ENCODE peak calls at places on chromosomes 11 and 22, in ten cellular contexts. R, M, F, Q, C, I, Y, J, V and L are unnamed samples.

GRCh38 chr11:102153082-102153481 is 42.8 kb downstream of the YAP1 start:
- DNase-seq in R (no peak), M (no peak), J (no peak), Y (no peak), C (no peak), F (no peak), V (no peak), Q (no peak), I (no peak), L (no peak)

GRCh38 chr11:59174664-59175033 is 2.7 kb downstream of the DTX4 start:
- DNase-seq in R (peak), M (no peak), C (no peak), J (no peak), I (no peak), Q (no peak), Y (no peak), V (peak), F (no peak), L (peak)

GRCh38 chr11:67118059-67118766 is 850 bp upstream of the KDM2A start:
- DNase-seq in C (peak), J (peak), Y (no peak), M (no peak), I (peak), F (peak), Q (peak), V (peak), R (peak), L (peak)

GRCh38 chr11:113401718-113402117 is 14.1 kb downstream of the ANKK1 start:
- DNase-seq in Q (no peak), F (peak), C (no peak), Y (no peak), R (no peak), I (peak), J (no peak), M (peak), V (peak), L (no peak)

GRCh38 chr22:33034753-33035152 is 23.4 kb downstream of the SYN3 start:
- DNase-seq in Q (no peak), J (no peak), M (no peak), V (peak), C (no peak), R (no peak), F (no peak), I (no peak), Y (no peak), L (no peak)

GRCh38 chr11:75476716-75477613 is 44.0 kb upstream of the KLHL35 start:
- DNase-seq in R (no peak), C (no peak), M (no peak), V (peak), J (no peak), I (no peak), F (no peak), Y (no peak), Q (peak), L (no peak)

GRCh38 chr11:76291576-76292526 is 85.5 kb upstream of the WNT11 start:
- DNase-seq in V (no peak), C (no peak), Y (no peak), Q (peak), J (no peak), M (no peak), R (no peak), I (peak), F (no peak), L (no peak)

GRCh38 chr11:10597877-10598341 is 29.4 kb upstream of the LYVE1 start:
- DNase-seq in M (no peak), C (no peak), R (no peak), F (no peak), Q (no peak), V (no peak), Y (no peak), J (no peak), I (no peak), L (no peak)

GRCh38 chr11:123060265-123061000 is 1.5 kb downstream of the HSPA8 start:
- DNase-seq in C (no peak), V (no peak), M (no peak), I (no peak), J (no peak), Y (no peak), Q (no peak), F (no peak), R (no peak), L (no peak)

GRCh38 chr11:5624489-5625278 is at the start of gene TRIM34:
- DNase-seq in R (peak), J (peak), M (no peak), I (no peak), V (peak), C (peak), Y (peak), Q (peak), F (peak), L (peak)

GRCh38 chr11:19027829-19028595 is 32.5 kb downstream of the MRGPRX2 start:
- DNase-seq in F (no peak), Y (no peak), R (no peak), J (no peak), V (no peak), I (no peak), Q (no peak), M (no peak), C (no peak), L (no peak)

GRCh38 chr11:14422052-14422813 is 63.2 kb upstream of the RRAS2 start:
- DNase-seq in Q (peak), F (peak), R (no peak), V (peak), I (peak), C (no peak), J (no peak), Y (no peak), M (no peak), L (no peak)

GRCh38 chr11:133082851-133083488 is 449.3 kb downstream of the OPCML start:
- DNase-seq in F (peak), M (peak), I (peak), V (peak), Q (peak), R (peak), J (no peak), Y (peak), C (peak), L (peak)

GRCh38 chr22:47067331-47067890 is 305.0 kb downstream of the TBC1D22A start:
- DNase-seq in M (no peak), Q (no peak), I (no peak), R (no peak), Y (no peak), V (no peak), F (no peak), J (no peak), C (no peak), L (no peak)

GRCh38 chr11:77201991-77202841 is 74.2 kb downstream of the MYO7A start:
- DNase-seq in V (no peak), F (no peak), C (no peak), M (no peak), Y (no peak), I (no peak), J (peak), R (no peak), Q (no peak), L (peak)

GRCh38 chr22:42584364-42584940 is 30.2 kb downstream of the POLDIP3 start:
- DNase-seq in M (no peak), V (no peak), C (no peak), F (no peak), I (no peak), R (no peak), Q (no peak), J (no peak), Y (no peak), L (no peak)

GRCh38 chr22:38868886-38869381 is 3.1 kb downstream of the CBX6 start:
- DNase-seq in J (peak), M (peak), Y (peak), F (peak), Q (peak), C (peak), I (peak), R (peak), V (peak), L (peak)

GRCh38 chr11:19284881-19285280 is 44.1 kb upstream of the E2F8 start:
- DNase-seq in C (no peak), Y (no peak), V (no peak), M (no peak), I (no peak), Q (no peak), F (no peak), J (no peak), R (no peak), L (no peak)

GRCh38 chr11:92693146-92693545 is 276.3 kb upstream of the MTNR1B start:
- DNase-seq in V (no peak), I (no peak), M (no peak), Y (no peak), J (no peak), F (no peak), R (no peak), C (no peak), Q (no peak), L (no peak)

GRCh38 chr22:26785942-26786341 is 128.6 kb downstream of the MIAT start:
- DNase-seq in J (no peak), Y (no peak), C (no peak), V (no peak), F (no peak), R (no peak), M (no peak), I (no peak), Q (no peak), L (no peak)

GRCh38 chr11:76629853-76630599 is 40.5 kb downstream of the LRRC32 start:
- DNase-seq in F (peak), Y (no peak), Q (no peak), R (no peak), C (no peak), M (no peak), J (no peak), I (no peak), V (peak), L (peak)

GRCh38 chr11:44652901-44653644 is 73.7 kb upstream of the TSPAN18 start:
- DNase-seq in C (no peak), J (no peak), M (no peak), R (no peak), F (no peak), I (no peak), Y (no peak), Q (no peak), V (no peak), L (no peak)

GRCh38 chr22:43462701-43463100 is 50.9 kb downstream of the MPPED1 start:
- DNase-seq in C (no peak), I (no peak), M (no peak), R (no peak), V (no peak), Q (no peak), F (no peak), J (no peak), Y (no peak), L (no peak)

GRCh38 chr11:18750944-18751343 is 25.0 kb upstream of the IGSF22 start:
- DNase-seq in C (no peak), F (no peak), Y (no peak), R (no peak), M (no peak), J (no peak), Q (no peak), V (no peak), I (no peak), L (no peak)

GRCh38 chr22:22111267-22111751 is 128.7 kb upstream of the TOP3B start:
- DNase-seq in R (no peak), Q (no peak), I (no peak), V (no peak), C (no peak), F (no peak), J (no peak), M (no peak), Y (no peak), L (peak)

GRCh38 chr11:8287297-8288070 is 23.8 kb upstream of the LMO1 start:
- DNase-seq in J (no peak), C (no peak), M (no peak), I (no peak), R (no peak), Y (no peak), V (peak), F (no peak), Q (no peak), L (no peak)

GRCh38 chr11:79242616-79243015 is 198.2 kb downstream of the TENM4 start:
- DNase-seq in Q (no peak), I (no peak), C (no peak), V (no peak), J (no peak), R (no peak), F (no peak), Y (no peak), M (no peak), L (no peak)

GRCh38 chr22:26651840-26652239 is 5.5 kb upstream of the MIAT start:
- DNase-seq in R (no peak), F (no peak), Y (no peak), I (no peak), Q (no peak), C (no peak), V (no peak), J (no peak), M (no peak), L (no peak)

GRCh38 chr11:123313261-123313660 is 116.8 kb upstream of the GRAMD1B start:
- DNase-seq in M (no peak), R (no peak), Y (no peak), Q (no peak), I (no peak), C (no peak), F (no peak), V (no peak), J (no peak), L (no peak)

GRCh38 chr11:65719887-65720236 is 736 bp downstream of the RNASEH2C start:
- DNase-seq in I (no peak), Q (no peak), V (no peak), R (peak), J (no peak), M (no peak), Y (peak), C (no peak), F (peak), L (peak)

GRCh38 chr11:69642913-69643632 is 2.1 kb downstream of the CCND1 start:
- DNase-seq in J (peak), F (peak), I (peak), Y (peak), M (peak), C (peak), V (peak), Q (peak), R (peak), L (peak)

GRCh38 chr11:125072210-125072960 is 9.3 kb downstream of the SLC37A2 start:
- DNase-seq in V (no peak), M (no peak), C (no peak), R (no peak), F (no peak), J (no peak), I (no peak), Q (no peak), Y (no peak), L (no peak)

GRCh38 chr11:32891657-32892354 is 805 bp upstream of the QSER1 start:
- DNase-seq in Y (peak), F (no peak), I (peak), C (no peak), V (no peak), R (no peak), Q (no peak), J (no peak), M (no peak), L (no peak)

GRCh38 chr11:77151804-77152513 is 23.9 kb downstream of the MYO7A start:
- DNase-seq in J (peak), C (peak), F (no peak), I (no peak), Y (peak), Q (no peak), R (no peak), V (no peak), M (no peak), L (peak)

GRCh38 chr22:30541979-30542810 is 4.3 kb downstream of the SEC14L6 start:
- DNase-seq in J (no peak), Q (peak), I (no peak), V (no peak), Y (no peak), M (no peak), C (no peak), R (peak), F (no peak), L (no peak)

GRCh38 chr11:36192723-36193619 is 96.3 kb downstream of the COMMD9 start:
- DNase-seq in C (no peak), R (no peak), F (no peak), I (no peak), M (no peak), Q (no peak), Y (no peak), V (no peak), J (no peak), L (no peak)

GRCh38 chr22:36368359-36368983 is 19.3 kb downstream of the MYH9 start:
- DNase-seq in R (no peak), V (no peak), Q (peak), M (no peak), I (no peak), J (no peak), F (no peak), Y (no peak), C (no peak), L (peak)

GRCh38 chr11:18618341-18619025 is 15.7 kb downstream of the SPTY2D1 start:
- DNase-seq in I (no peak), C (no peak), R (no peak), F (no peak), M (no peak), Y (no peak), Q (no peak), J (no peak), V (no peak), L (no peak)

GRCh38 chr22:23066200-23067022 is 3.9 kb upstream of the GNAZ start:
- DNase-seq in C (no peak), V (peak), J (peak), I (no peak), Q (no peak), Y (no peak), F (no peak), R (no peak), M (no peak), L (peak)